ENCODE peak calls at places on chromosome 15, in nine cellular contexts. One of them, this sample, is unnamed.

GRCh38 chr15:71048913-71049675 is 66.2 kb upstream of the THSD4 start:
- DNase-seq in heart left ventricle: no peak
- DNase-seq in HFF-Myc: no peak
- DNase-seq in GM23338: no peak
- DNase-seq in cardiac muscle cell: peak
- DNase-seq in dorsolateral prefrontal cortex: no peak
- DNase-seq in RWPE2: no peak
- DNase-seq in IMR-90: peak
- DNase-seq in RWPE1: no peak
- DNase-seq in this sample: no peak

GRCh38 chr15:62777657-62778056 is 264.9 kb upstream of the TPM1 start:
- DNase-seq in RWPE1: no peak
- DNase-seq in RWPE2: no peak
- DNase-seq in IMR-90: peak
- DNase-seq in cardiac muscle cell: no peak
- DNase-seq in heart left ventricle: no peak
- DNase-seq in GM23338: no peak
- DNase-seq in dorsolateral prefrontal cortex: no peak
- DNase-seq in HFF-Myc: no peak
- DNase-seq in this sample: no peak

GRCh38 chr15:71396536-71397125 is 281.4 kb downstream of the THSD4 start:
- DNase-seq in HFF-Myc: no peak
- DNase-seq in RWPE1: no peak
- DNase-seq in RWPE2: no peak
- DNase-seq in dorsolateral prefrontal cortex: no peak
- DNase-seq in GM23338: no peak
- DNase-seq in cardiac muscle cell: no peak
- DNase-seq in IMR-90: no peak
- DNase-seq in heart left ventricle: no peak
- DNase-seq in this sample: no peak

GRCh38 chr15:92306662-92307061 is 87.0 kb upstream of the ST8SIA2 start:
- DNase-seq in dorsolateral prefrontal cortex: no peak
- DNase-seq in heart left ventricle: no peak
- DNase-seq in HFF-Myc: no peak
- DNase-seq in GM23338: peak
- DNase-seq in IMR-90: no peak
- DNase-seq in RWPE2: no peak
- DNase-seq in cardiac muscle cell: peak
- DNase-seq in RWPE1: no peak
- DNase-seq in this sample: no peak

GRCh38 chr15:52018244-52018643 is 775 bp upstream of the MAPK6 start:
- DNase-seq in RWPE2: no peak
- DNase-seq in dorsolateral prefrontal cortex: no peak
- DNase-seq in heart left ventricle: no peak
- DNase-seq in RWPE1: no peak
- DNase-seq in IMR-90: peak
- DNase-seq in HFF-Myc: no peak
- DNase-seq in GM23338: no peak
- DNase-seq in cardiac muscle cell: no peak
- DNase-seq in this sample: no peak

GRCh38 chr15:78006567-78007205 is 70.8 kb downstream of the TBC1D2B start:
- DNase-seq in cardiac muscle cell: no peak
- DNase-seq in RWPE1: no peak
- DNase-seq in heart left ventricle: peak
- DNase-seq in HFF-Myc: no peak
- DNase-seq in GM23338: no peak
- DNase-seq in IMR-90: no peak
- DNase-seq in RWPE2: no peak
- DNase-seq in dorsolateral prefrontal cortex: no peak
- DNase-seq in this sample: no peak

GRCh38 chr15:54707805-54708752 is 488.7 kb downstream of the RSL24D1 start:
- DNase-seq in HFF-Myc: no peak
- DNase-seq in dorsolateral prefrontal cortex: no peak
- DNase-seq in cardiac muscle cell: no peak
- DNase-seq in RWPE2: no peak
- DNase-seq in RWPE1: no peak
- DNase-seq in IMR-90: no peak
- DNase-seq in GM23338: no peak
- DNase-seq in heart left ventricle: no peak
- DNase-seq in this sample: no peak

GRCh38 chr15:100602822-100603393 is 519 bp downstream of the ASB7 start:
- DNase-seq in GM23338: peak
- DNase-seq in RWPE2: peak
- DNase-seq in HFF-Myc: no peak
- DNase-seq in RWPE1: peak
- DNase-seq in heart left ventricle: no peak
- DNase-seq in dorsolateral prefrontal cortex: no peak
- DNase-seq in IMR-90: peak
- DNase-seq in cardiac muscle cell: peak
- DNase-seq in this sample: peak

GRCh38 chr15:77013786-77014136 is 18.8 kb downstream of the PSTPIP1 start:
- DNase-seq in cardiac muscle cell: no peak
- DNase-seq in IMR-90: no peak
- DNase-seq in HFF-Myc: no peak
- DNase-seq in heart left ventricle: no peak
- DNase-seq in GM23338: no peak
- DNase-seq in dorsolateral prefrontal cortex: no peak
- DNase-seq in RWPE1: peak
- DNase-seq in RWPE2: no peak
- DNase-seq in this sample: peak

GRCh38 chr15:63156086-63156707 is 1.1 kb downstream of the RPS27L start:
- DNase-seq in cardiac muscle cell: no peak
- DNase-seq in HFF-Myc: no peak
- DNase-seq in IMR-90: no peak
- DNase-seq in dorsolateral prefrontal cortex: no peak
- DNase-seq in RWPE1: no peak
- DNase-seq in heart left ventricle: no peak
- DNase-seq in GM23338: no peak
- DNase-seq in RWPE2: no peak
- DNase-seq in this sample: no peak

GRCh38 chr15:101469520-101470288 is 19.8 kb downstream of the PCSK6 start:
- DNase-seq in GM23338: no peak
- DNase-seq in RWPE2: no peak
- DNase-seq in HFF-Myc: no peak
- DNase-seq in cardiac muscle cell: peak
- DNase-seq in RWPE1: no peak
- DNase-seq in heart left ventricle: peak
- DNase-seq in IMR-90: no peak
- DNase-seq in dorsolateral prefrontal cortex: no peak
- DNase-seq in this sample: no peak

GRCh38 chr15:77369168-77369567 is 50.7 kb downstream of the PEAK1 start:
- DNase-seq in cardiac muscle cell: no peak
- DNase-seq in HFF-Myc: no peak
- DNase-seq in RWPE1: no peak
- DNase-seq in heart left ventricle: no peak
- DNase-seq in GM23338: no peak
- DNase-seq in dorsolateral prefrontal cortex: no peak
- DNase-seq in RWPE2: no peak
- DNase-seq in IMR-90: peak
- DNase-seq in this sample: no peak

GRCh38 chr15:63030101-63030528 is 12.4 kb upstream of the TPM1 start:
- DNase-seq in dorsolateral prefrontal cortex: no peak
- DNase-seq in GM23338: no peak
- DNase-seq in heart left ventricle: no peak
- DNase-seq in cardiac muscle cell: no peak
- DNase-seq in IMR-90: peak
- DNase-seq in RWPE2: no peak
- DNase-seq in RWPE1: no peak
- DNase-seq in HFF-Myc: no peak
- DNase-seq in this sample: no peak

GRCh38 chr15:29925227-29926082 is 103.2 kb upstream of the TJP1 start:
- DNase-seq in GM23338: peak
- DNase-seq in RWPE2: peak
- DNase-seq in HFF-Myc: no peak
- DNase-seq in heart left ventricle: peak
- DNase-seq in cardiac muscle cell: peak
- DNase-seq in dorsolateral prefrontal cortex: peak
- DNase-seq in IMR-90: peak
- DNase-seq in RWPE1: peak
- DNase-seq in this sample: no peak

GRCh38 chr15:87829651-87830050 is 426.9 kb downstream of the NTRK3 start:
- DNase-seq in RWPE2: no peak
- DNase-seq in RWPE1: no peak
- DNase-seq in HFF-Myc: no peak
- DNase-seq in cardiac muscle cell: peak
- DNase-seq in dorsolateral prefrontal cortex: no peak
- DNase-seq in GM23338: no peak
- DNase-seq in IMR-90: no peak
- DNase-seq in heart left ventricle: peak
- DNase-seq in this sample: no peak

GRCh38 chr15:38646716-38647115 is 82.1 kb upstream of the RASGRP1 start:
- DNase-seq in heart left ventricle: no peak
- DNase-seq in dorsolateral prefrontal cortex: no peak
- DNase-seq in IMR-90: no peak
- DNase-seq in GM23338: no peak
- DNase-seq in cardiac muscle cell: no peak
- DNase-seq in RWPE1: no peak
- DNase-seq in RWPE2: no peak
- DNase-seq in HFF-Myc: no peak
- DNase-seq in this sample: no peak

GRCh38 chr15:38650936-38651327 is 86.3 kb upstream of the RASGRP1 start:
- DNase-seq in GM23338: no peak
- DNase-seq in HFF-Myc: no peak
- DNase-seq in RWPE1: no peak
- DNase-seq in dorsolateral prefrontal cortex: no peak
- DNase-seq in RWPE2: no peak
- DNase-seq in heart left ventricle: no peak
- DNase-seq in IMR-90: no peak
- DNase-seq in cardiac muscle cell: no peak
- DNase-seq in this sample: no peak

GRCh38 chr15:38650384-38650783 is 85.8 kb upstream of the RASGRP1 start:
- DNase-seq in dorsolateral prefrontal cortex: no peak
- DNase-seq in cardiac muscle cell: no peak
- DNase-seq in RWPE1: no peak
- DNase-seq in RWPE2: no peak
- DNase-seq in HFF-Myc: no peak
- DNase-seq in IMR-90: no peak
- DNase-seq in heart left ventricle: no peak
- DNase-seq in GM23338: peak
- DNase-seq in this sample: no peak

GRCh38 chr15:38648116-38648843 is 83.7 kb upstream of the RASGRP1 start:
- DNase-seq in heart left ventricle: no peak
- DNase-seq in RWPE1: peak
- DNase-seq in HFF-Myc: no peak
- DNase-seq in dorsolateral prefrontal cortex: no peak
- DNase-seq in RWPE2: no peak
- DNase-seq in GM23338: no peak
- DNase-seq in cardiac muscle cell: peak
- DNase-seq in IMR-90: peak
- DNase-seq in this sample: no peak

GRCh38 chr15:38647683-38648082 is 83.1 kb upstream of the RASGRP1 start:
- DNase-seq in dorsolateral prefrontal cortex: no peak
- DNase-seq in cardiac muscle cell: peak
- DNase-seq in heart left ventricle: no peak
- DNase-seq in IMR-90: peak
- DNase-seq in HFF-Myc: no peak
- DNase-seq in RWPE2: no peak
- DNase-seq in RWPE1: peak
- DNase-seq in GM23338: peak
- DNase-seq in this sample: no peak
- TF ChIP-seq CTCF in dorsolateral prefrontal cortex: peak
- TF ChIP-seq CTCF in cardiac muscle cell: peak
- TF ChIP-seq CTCF in heart left ventricle: peak
- TF ChIP-seq CTCF in IMR-90: peak
- TF ChIP-seq CTCF in HFF-Myc: peak
- TF ChIP-seq CTCF in RWPE2: peak
- TF ChIP-seq CTCF in RWPE1: peak
- TF ChIP-seq CTCF in GM23338: peak
- TF ChIP-seq CTCF in this sample: no peak

GRCh38 chr15:45225506-45226273 is 26.3 kb upstream of the SLC28A2 start:
- DNase-seq in RWPE1: no peak
- DNase-seq in dorsolateral prefrontal cortex: no peak
- DNase-seq in heart left ventricle: no peak
- DNase-seq in GM23338: peak
- DNase-seq in cardiac muscle cell: no peak
- DNase-seq in HFF-Myc: no peak
- DNase-seq in IMR-90: no peak
- DNase-seq in RWPE2: no peak
- DNase-seq in this sample: no peak
- TF ChIP-seq CTCF in RWPE1: no peak
- TF ChIP-seq CTCF in dorsolateral prefrontal cortex: no peak
- TF ChIP-seq CTCF in heart left ventricle: no peak
- TF ChIP-seq CTCF in GM23338: peak
- TF ChIP-seq CTCF in cardiac muscle cell: no peak
- TF ChIP-seq CTCF in HFF-Myc: no peak
- TF ChIP-seq CTCF in IMR-90: no peak
- TF ChIP-seq CTCF in RWPE2: no peak
- TF ChIP-seq CTCF in this sample: no peak

GRCh38 chr15:68874788-68875187 is 54.1 kb upstream of the ANP32A start:
- DNase-seq in GM23338: no peak
- DNase-seq in IMR-90: no peak
- DNase-seq in RWPE1: no peak
- DNase-seq in dorsolateral prefrontal cortex: no peak
- DNase-seq in heart left ventricle: no peak
- DNase-seq in RWPE2: no peak
- DNase-seq in HFF-Myc: no peak
- DNase-seq in cardiac muscle cell: no peak
- DNase-seq in this sample: no peak
- TF ChIP-seq CTCF in GM23338: peak
- TF ChIP-seq CTCF in IMR-90: no peak
- TF ChIP-seq CTCF in RWPE1: no peak
- TF ChIP-seq CTCF in dorsolateral prefrontal cortex: no peak
- TF ChIP-seq CTCF in heart left ventricle: no peak
- TF ChIP-seq CTCF in RWPE2: no peak
- TF ChIP-seq CTCF in HFF-Myc: no peak
- TF ChIP-seq CTCF in cardiac muscle cell: no peak
- TF ChIP-seq CTCF in this sample: no peak

GRCh38 chr15:26260517-26261133 is 397.5 kb upstream of the ATP10A start:
- DNase-seq in GM23338: peak
- DNase-seq in RWPE2: no peak
- DNase-seq in dorsolateral prefrontal cortex: no peak
- DNase-seq in cardiac muscle cell: no peak
- DNase-seq in RWPE1: no peak
- DNase-seq in HFF-Myc: no peak
- DNase-seq in IMR-90: peak
- DNase-seq in heart left ventricle: no peak
- DNase-seq in this sample: no peak
- TF ChIP-seq CTCF in GM23338: peak
- TF ChIP-seq CTCF in RWPE2: peak
- TF ChIP-seq CTCF in dorsolateral prefrontal cortex: peak
- TF ChIP-seq CTCF in cardiac muscle cell: no peak
- TF ChIP-seq CTCF in RWPE1: peak
- TF ChIP-seq CTCF in HFF-Myc: peak
- TF ChIP-seq CTCF in IMR-90: peak
- TF ChIP-seq CTCF in heart left ventricle: peak
- TF ChIP-seq CTCF in this sample: peak

This sample was measured in natural killer cell.